ENCODE peak calls at places on chromosomes 1 and 21, in four cellular contexts. I is HTR-8/SVneo; T is stimulated activated CD4-positive, alpha-beta T cell treated with anti-CD3 and anti-CD28 coated beads, Interleukin-1b, Interleukin-23, amount 100 ng/mL, for 4 hours; Z is LoVo. L is an unnamed sample.

GRCh38 chr1:14181191-14181793 is 417.2 kb upstream of the KAZN start:
- DNase-seq in I (no peak), T (no peak), Z (no peak), L (no peak)

GRCh38 chr1:228101994-228102790 is 933 bp downstream of the C1orf35 start:
- DNase-seq in I (no peak), T (peak), Z (peak), L (no peak)

GRCh38 chr1:100881687-100882086 is 13.0 kb downstream of the EXTL2 start:
- DNase-seq in I (no peak), T (no peak), Z (no peak), L (no peak)

GRCh38 chr1:198486903-198487302 is 53.6 kb downstream of the ATP6V1G3 start:
- DNase-seq in I (no peak), T (no peak), Z (no peak), L (no peak)

GRCh38 chr1:23908453-23909341 is 4.5 kb downstream of the CNR2 start:
- DNase-seq in I (no peak), T (no peak), Z (no peak), L (no peak)

GRCh38 chr21:46155514-46156377 is at the start of gene FTCD:
- DNase-seq in I (no peak), T (no peak), Z (no peak), L (no peak)

GRCh38 chr1:174051956-174052355 is 29.8 kb upstream of the RC3H1 start:
- DNase-seq in I (no peak), T (no peak), Z (no peak), L (peak)

GRCh38 chr1:108050911-108051624 is 86.1 kb upstream of the VAV3 start:
- DNase-seq in I (no peak), T (no peak), Z (no peak), L (no peak)

GRCh38 chr1:90973897-90974798 is 47.7 kb downstream of the ZNF644 start:
- DNase-seq in I (peak), T (no peak), Z (no peak), L (no peak)

GRCh38 chr1:100414693-100415092 is 62.4 kb downstream of the CDC14A start:
- DNase-seq in I (no peak), T (no peak), Z (no peak), L (no peak)

GRCh38 chr1:101205457-101205856 is 31.4 kb upstream of the S1PR1 start:
- DNase-seq in I (no peak), T (no peak), Z (no peak), L (no peak)

GRCh38 chr1:178337091-178337726 is 159.6 kb downstream of the CLEC20A start:
- DNase-seq in I (no peak), T (no peak), Z (no peak), L (no peak)

GRCh38 chr1:19344372-19344810 is 32.3 kb downstream of the SLC66A1 start:
- DNase-seq in I (peak), T (peak), Z (peak), L (peak)

GRCh38 chr1:38261574-38261973 is 215.0 kb upstream of the POU3F1 start:
- DNase-seq in I (no peak), T (no peak), Z (no peak), L (no peak)

GRCh38 chr1:203133969-203134725 is 6.6 kb downstream of the ADORA1 start:
- DNase-seq in I (no peak), T (no peak), Z (no peak), L (no peak)

GRCh38 chr1:160935527-160936258 is 18.9 kb downstream of the ITLN2 start:
- DNase-seq in I (no peak), T (no peak), Z (no peak), L (no peak)

GRCh38 chr1:71667224-71667623 is 586.4 kb upstream of the ZRANB2 start:
- DNase-seq in I (no peak), T (no peak), Z (no peak), L (no peak)

GRCh38 chr1:245500546-245500945 is 345.8 kb downstream of the KIF26B start:
- DNase-seq in I (peak), T (no peak), Z (no peak), L (no peak)

GRCh38 chr1:229022595-229023350 is 248.1 kb upstream of the RAB4A start:
- DNase-seq in I (no peak), T (no peak), Z (no peak), L (peak)

GRCh38 chr1:197981546-197981945 is 64.4 kb downstream of the LHX9 start:
- DNase-seq in I (no peak), T (no peak), Z (no peak), L (no peak)

GRCh38 chr1:76294470-76295194 is 220.1 kb downstream of the ST6GALNAC3 start:
- DNase-seq in I (no peak), T (no peak), Z (no peak), L (no peak)

GRCh38 chr1:156508205-156508954 is 7.8 kb upstream of the MEF2D start:
- DNase-seq in I (no peak), T (no peak), Z (no peak), L (no peak)

GRCh38 chr1:171623651-171624331 is 1.7 kb downstream of the MYOCOS start:
- DNase-seq in I (no peak), T (no peak), Z (no peak), L (no peak)

GRCh38 chr1:109485001-109485400 is 1.3 kb downstream of the ATXN7L2 start:
- DNase-seq in I (no peak), T (no peak), Z (no peak), L (no peak)

GRCh38 chr1:241627453-241628329 is 12.5 kb downstream of the CHML start:
- DNase-seq in I (peak), T (no peak), Z (peak), L (peak)

GRCh38 chr1:77994117-77994516 is 10.6 kb upstream of the DNAJB4 start:
- DNase-seq in I (no peak), T (no peak), Z (no peak), L (no peak)

GRCh38 chr21:19850157-19850556 is 1148.1 kb upstream of the NCAM2 start:
- DNase-seq in I (no peak), T (no peak), Z (no peak), L (no peak)

GRCh38 chr1:157369808-157370521 is 182.3 kb downstream of the FCRL5 start:
- DNase-seq in I (peak), T (no peak), Z (peak), L (peak)

GRCh38 chr1:210792703-210793102 is 341.2 kb downstream of the KCNH1 start:
- DNase-seq in I (peak), T (no peak), Z (peak), L (no peak)

GRCh38 chr1:83961571-83962295 is 37.2 kb downstream of the TTLL7 start:
- DNase-seq in I (no peak), T (no peak), Z (no peak), L (peak)

GRCh38 chr1:29344336-29344735 is 108.0 kb downstream of the PTPRU start:
- DNase-seq in I (no peak), T (no peak), Z (no peak), L (no peak)

GRCh38 chr1:36133484-36133883 is 8.5 kb upstream of the COL8A2 start:
- DNase-seq in I (peak), T (no peak), Z (peak), L (no peak)

GRCh38 chr1:1630965-1631792 is 794 bp upstream of the MMP23B start:
- DNase-seq in I (no peak), T (no peak), Z (no peak), L (peak)

GRCh38 chr1:183285746-183286145 is 99.7 kb downstream of the LAMC2 start:
- DNase-seq in I (no peak), T (no peak), Z (no peak), L (no peak)

GRCh38 chr1:71053146-71053545 is 5.5 kb upstream of the PTGER3 start:
- DNase-seq in I (no peak), T (no peak), Z (no peak), L (no peak)

GRCh38 chr1:238252033-238252802 is 361.5 kb upstream of the ZP4 start:
- DNase-seq in I (peak), T (no peak), Z (peak), L (peak)

GRCh38 chr1:67465371-67465770 is 35.2 kb upstream of the SERBP1 start:
- DNase-seq in I (no peak), T (no peak), Z (no peak), L (no peak)

GRCh38 chr21:44547656-44548331 is 3.5 kb downstream of the KRTAP10-2 start:
- DNase-seq in I (no peak), T (peak), Z (no peak), L (no peak)

GRCh38 chr1:116166011-116166571 is 54.9 kb downstream of the MAB21L3 start:
- DNase-seq in I (no peak), T (no peak), Z (no peak), L (no peak)

GRCh38 chr1:119784127-119784781 is 15.5 kb upstream of the HMGCS2 start:
- DNase-seq in I (no peak), T (no peak), Z (no peak), L (no peak)

L was measured in globus pallidus.